ENCODE peak calls at places on chromosomes 16 and 17, in four cellular contexts. One of them, this sample, is unnamed.

GRCh38 chr16:57159447-57159846 is 26.4 kb downstream of the PSME3IP1 start:
- DNase-seq in substantia nigra: no peak
- DNase-seq in EL: no peak
- DNase-seq in NCI-H2029: no peak
- DNase-seq in this sample: no peak

GRCh38 chr17:233473-233941 is 52.1 kb upstream of the DOC2B start:
- DNase-seq in substantia nigra: no peak
- DNase-seq in EL: no peak
- DNase-seq in NCI-H2029: no peak
- DNase-seq in this sample: peak

GRCh38 chr16:29816694-29817441 is 916 bp downstream of the PAGR1 start:
- DNase-seq in substantia nigra: peak
- DNase-seq in EL: peak
- DNase-seq in NCI-H2029: peak
- DNase-seq in this sample: peak

GRCh38 chr17:2067559-2067958 is 12.7 kb downstream of the HIC1 start:
- DNase-seq in substantia nigra: no peak
- DNase-seq in EL: peak
- DNase-seq in NCI-H2029: peak
- DNase-seq in this sample: peak

GRCh38 chr16:57871457-57871856 is 69.2 kb upstream of the KIFC3 start:
- DNase-seq in substantia nigra: no peak
- DNase-seq in EL: peak
- DNase-seq in NCI-H2029: no peak
- DNase-seq in this sample: no peak

GRCh38 chr17:40312893-40313659 is 4.1 kb downstream of the RARA start:
- DNase-seq in substantia nigra: no peak
- DNase-seq in EL: no peak
- DNase-seq in NCI-H2029: no peak
- DNase-seq in this sample: peak

GRCh38 chr16:85592700-85593502 is 20.2 kb upstream of the GSE1 start:
- DNase-seq in substantia nigra: no peak
- DNase-seq in EL: peak
- DNase-seq in NCI-H2029: no peak
- DNase-seq in this sample: no peak

GRCh38 chr17:35713069-35713728 is 18.2 kb upstream of the RASL10B start:
- DNase-seq in substantia nigra: no peak
- DNase-seq in EL: peak
- DNase-seq in NCI-H2029: no peak
- DNase-seq in this sample: no peak

GRCh38 chr16:22848451-22848850 is 34.5 kb downstream of the HS3ST2 start:
- DNase-seq in substantia nigra: no peak
- DNase-seq in EL: no peak
- DNase-seq in NCI-H2029: no peak
- DNase-seq in this sample: no peak

GRCh38 chr16:3012828-3013420 is at the start of gene CLDN9:
- DNase-seq in substantia nigra: no peak
- DNase-seq in EL: no peak
- DNase-seq in NCI-H2029: no peak
- DNase-seq in this sample: no peak

GRCh38 chr17:559699-560378 is 154.8 kb downstream of the VPS53 start:
- DNase-seq in substantia nigra: no peak
- DNase-seq in EL: peak
- DNase-seq in NCI-H2029: no peak
- DNase-seq in this sample: peak

GRCh38 chr17:71412803-71413202 is 708.0 kb upstream of the SOX9 start:
- DNase-seq in substantia nigra: no peak
- DNase-seq in EL: peak
- DNase-seq in NCI-H2029: no peak
- DNase-seq in this sample: no peak

GRCh38 chr16:89392881-89393730 is 97.3 kb downstream of the ANKRD11 start:
- DNase-seq in substantia nigra: no peak
- DNase-seq in EL: no peak
- DNase-seq in NCI-H2029: no peak
- DNase-seq in this sample: no peak

GRCh38 chr17:5237541-5238016 is 2.9 kb upstream of the SCIMP start:
- DNase-seq in substantia nigra: no peak
- DNase-seq in EL: peak
- DNase-seq in NCI-H2029: peak
- DNase-seq in this sample: no peak

GRCh38 chr17:34435182-34435928 is 72.3 kb upstream of the CCL1 start:
- DNase-seq in substantia nigra: no peak
- DNase-seq in EL: no peak
- DNase-seq in NCI-H2029: no peak
- DNase-seq in this sample: no peak

GRCh38 chr17:55527520-55528118 is 16.4 kb upstream of the SMIM36 start:
- DNase-seq in substantia nigra: no peak
- DNase-seq in EL: peak
- DNase-seq in NCI-H2029: peak
- DNase-seq in this sample: no peak

GRCh38 chr16:4270091-4270490 is 2.7 kb downstream of the TFAP4 start:
- DNase-seq in substantia nigra: no peak
- DNase-seq in EL: no peak
- DNase-seq in NCI-H2029: no peak
- DNase-seq in this sample: no peak

GRCh38 chr17:28381141-28381825 is 9.8 kb downstream of the SARM1 start:
- DNase-seq in substantia nigra: peak
- DNase-seq in EL: no peak
- DNase-seq in NCI-H2029: no peak
- DNase-seq in this sample: no peak

GRCh38 chr16:23608194-23608593 is 12.1 kb upstream of the NDUFAB1 start:
- DNase-seq in substantia nigra: no peak
- DNase-seq in EL: peak
- DNase-seq in NCI-H2029: no peak
- DNase-seq in this sample: no peak

GRCh38 chr16:56424791-56425438 is 430 bp downstream of the AMFR start:
- DNase-seq in substantia nigra: peak
- DNase-seq in EL: peak
- DNase-seq in NCI-H2029: no peak
- DNase-seq in this sample: peak

This sample was measured in sigmoid colon.